ENCODE peak calls at places on chromosome 13, in seven cellular contexts. One of them, this sample, is unnamed.
A peak's percentile ranks its signal among the peaks of the same experiment; 100 is the strongest.

GRCh38 chr13:24625870-24626419 is 54.3 kb upstream of the ATP12A start:
- DNase-seq in AG09319: no peak
- DNase-seq in dorsolateral prefrontal cortex: no peak
- DNase-seq in body of pancreas: no peak
- DNase-seq in psoas muscle: no peak
- DNase-seq in spleen: no peak
- DNase-seq in right atrium auricular region: no peak
- DNase-seq in this sample: peak; percentile 15

GRCh38 chr13:102317593-102317992 is 84.3 kb downstream of the FGF14 start:
- DNase-seq in body of pancreas: peak; percentile 69
- DNase-seq in dorsolateral prefrontal cortex: peak; percentile 39
- DNase-seq in spleen: no peak
- DNase-seq in AG09319: no peak
- DNase-seq in right atrium auricular region: peak; percentile 90
- DNase-seq in psoas muscle: peak; percentile 87
- DNase-seq in this sample: no peak

GRCh38 chr13:106423530-106423929 is 111.9 kb downstream of the EFNB2 start:
- DNase-seq in AG09319: no peak
- DNase-seq in dorsolateral prefrontal cortex: no peak
- DNase-seq in right atrium auricular region: no peak
- DNase-seq in body of pancreas: no peak
- DNase-seq in spleen: no peak
- DNase-seq in psoas muscle: no peak
- DNase-seq in this sample: no peak

GRCh38 chr13:40528881-40529280 is 137.6 kb downstream of the FOXO1 start:
- DNase-seq in psoas muscle: no peak
- DNase-seq in dorsolateral prefrontal cortex: no peak
- DNase-seq in AG09319: no peak
- DNase-seq in spleen: no peak
- DNase-seq in right atrium auricular region: no peak
- DNase-seq in body of pancreas: no peak
- DNase-seq in this sample: no peak

GRCh38 chr13:43127103-43127817 is 103.9 kb downstream of the DNAJC15 start:
- DNase-seq in body of pancreas: no peak
- DNase-seq in dorsolateral prefrontal cortex: no peak
- DNase-seq in spleen: no peak
- DNase-seq in right atrium auricular region: no peak
- DNase-seq in AG09319: no peak
- DNase-seq in psoas muscle: no peak
- DNase-seq in this sample: no peak

GRCh38 chr13:104004572-104004971 is 938.4 kb upstream of the SLC10A2 start:
- DNase-seq in psoas muscle: no peak
- DNase-seq in spleen: no peak
- DNase-seq in AG09319: no peak
- DNase-seq in right atrium auricular region: no peak
- DNase-seq in dorsolateral prefrontal cortex: no peak
- DNase-seq in body of pancreas: no peak
- DNase-seq in this sample: no peak

GRCh38 chr13:74219571-74219970 is 85.4 kb upstream of the KLF12 start:
- DNase-seq in AG09319: no peak
- DNase-seq in dorsolateral prefrontal cortex: no peak
- DNase-seq in psoas muscle: no peak
- DNase-seq in right atrium auricular region: no peak
- DNase-seq in body of pancreas: no peak
- DNase-seq in spleen: no peak
- DNase-seq in this sample: no peak

GRCh38 chr13:103098535-103098934 is 32.3 kb upstream of the SLC10A2 start:
- DNase-seq in body of pancreas: no peak
- DNase-seq in psoas muscle: no peak
- DNase-seq in spleen: no peak
- DNase-seq in dorsolateral prefrontal cortex: no peak
- DNase-seq in right atrium auricular region: no peak
- DNase-seq in AG09319: no peak
- DNase-seq in this sample: no peak

GRCh38 chr13:111947026-111947810 is 119.7 kb upstream of the SOX1 start:
- DNase-seq in spleen: peak; percentile 41
- DNase-seq in body of pancreas: no peak
- DNase-seq in psoas muscle: no peak
- DNase-seq in AG09319: no peak
- DNase-seq in dorsolateral prefrontal cortex: no peak
- DNase-seq in right atrium auricular region: peak; percentile 18
- DNase-seq in this sample: no peak

GRCh38 chr13:85771856-85772255 is 27.4 kb downstream of the SLITRK6 start:
- DNase-seq in dorsolateral prefrontal cortex: no peak
- DNase-seq in right atrium auricular region: no peak
- DNase-seq in spleen: no peak
- DNase-seq in psoas muscle: no peak
- DNase-seq in AG09319: no peak
- DNase-seq in body of pancreas: no peak
- DNase-seq in this sample: no peak

GRCh38 chr13:39273953-39274352 is 235.7 kb downstream of the NHLRC3 start:
- DNase-seq in right atrium auricular region: no peak
- DNase-seq in body of pancreas: peak; percentile 22
- DNase-seq in AG09319: no peak
- DNase-seq in psoas muscle: no peak
- DNase-seq in spleen: no peak
- DNase-seq in dorsolateral prefrontal cortex: no peak
- DNase-seq in this sample: no peak

GRCh38 chr13:80921556-80921955 is 580.6 kb upstream of the SPRY2 start:
- DNase-seq in dorsolateral prefrontal cortex: no peak
- DNase-seq in body of pancreas: no peak
- DNase-seq in psoas muscle: no peak
- DNase-seq in right atrium auricular region: no peak
- DNase-seq in spleen: no peak
- DNase-seq in AG09319: no peak
- DNase-seq in this sample: no peak

GRCh38 chr13:43776680-43777079 is 10.1 kb downstream of the ENOX1 start:
- DNase-seq in psoas muscle: no peak
- DNase-seq in dorsolateral prefrontal cortex: no peak
- DNase-seq in AG09319: no peak
- DNase-seq in right atrium auricular region: no peak
- DNase-seq in body of pancreas: no peak
- DNase-seq in spleen: no peak
- DNase-seq in this sample: no peak

GRCh38 chr13:89066868-89067466 is 1395.8 kb downstream of the SLITRK5 start:
- DNase-seq in psoas muscle: no peak
- DNase-seq in right atrium auricular region: no peak
- DNase-seq in spleen: no peak
- DNase-seq in AG09319: no peak
- DNase-seq in dorsolateral prefrontal cortex: no peak
- DNase-seq in body of pancreas: peak; percentile 46
- DNase-seq in this sample: no peak
- TF ChIP-seq CTCF in psoas muscle: peak; percentile 15
- TF ChIP-seq CTCF in right atrium auricular region: no peak
- TF ChIP-seq CTCF in spleen: peak; percentile 31
- TF ChIP-seq CTCF in AG09319: peak; percentile 48
- TF ChIP-seq CTCF in dorsolateral prefrontal cortex: peak; percentile 77
- TF ChIP-seq CTCF in body of pancreas: peak; percentile 75
- TF ChIP-seq CTCF in this sample: peak; percentile 78

GRCh38 chr13:21676611-21677021 is 5.7 kb downstream of the FGF9 start:
- DNase-seq in dorsolateral prefrontal cortex: no peak
- DNase-seq in AG09319: no peak
- DNase-seq in body of pancreas: peak; percentile 34
- DNase-seq in right atrium auricular region: no peak
- DNase-seq in psoas muscle: peak; percentile 24
- DNase-seq in spleen: no peak
- DNase-seq in this sample: no peak
- TF ChIP-seq CTCF in dorsolateral prefrontal cortex: no peak
- TF ChIP-seq CTCF in AG09319: no peak
- TF ChIP-seq CTCF in body of pancreas: peak; percentile 33
- TF ChIP-seq CTCF in right atrium auricular region: no peak
- TF ChIP-seq CTCF in psoas muscle: no peak
- TF ChIP-seq CTCF in spleen: no peak
- TF ChIP-seq CTCF in this sample: no peak

GRCh38 chr13:30216111-30216510 is 91.2 kb downstream of the KATNAL1 start:
- DNase-seq in body of pancreas: no peak
- DNase-seq in dorsolateral prefrontal cortex: no peak
- DNase-seq in AG09319: no peak
- DNase-seq in spleen: no peak
- DNase-seq in psoas muscle: no peak
- DNase-seq in right atrium auricular region: no peak
- DNase-seq in this sample: no peak
- TF ChIP-seq CTCF in body of pancreas: no peak
- TF ChIP-seq CTCF in dorsolateral prefrontal cortex: no peak
- TF ChIP-seq CTCF in AG09319: no peak
- TF ChIP-seq CTCF in spleen: no peak
- TF ChIP-seq CTCF in psoas muscle: no peak
- TF ChIP-seq CTCF in right atrium auricular region: no peak
- TF ChIP-seq CTCF in this sample: no peak

GRCh38 chr13:68234278-68234677 is 1004.1 kb upstream of the PCDH9 start:
- DNase-seq in right atrium auricular region: no peak
- DNase-seq in spleen: no peak
- DNase-seq in body of pancreas: no peak
- DNase-seq in psoas muscle: no peak
- DNase-seq in AG09319: no peak
- DNase-seq in dorsolateral prefrontal cortex: no peak
- DNase-seq in this sample: no peak
- TF ChIP-seq CTCF in right atrium auricular region: no peak
- TF ChIP-seq CTCF in spleen: no peak
- TF ChIP-seq CTCF in body of pancreas: no peak
- TF ChIP-seq CTCF in psoas muscle: no peak
- TF ChIP-seq CTCF in AG09319: no peak
- TF ChIP-seq CTCF in dorsolateral prefrontal cortex: no peak
- TF ChIP-seq CTCF in this sample: peak; percentile 65

GRCh38 chr13:26628706-26629105 is 71.2 kb downstream of the WASF3 start:
- DNase-seq in AG09319: no peak
- DNase-seq in right atrium auricular region: no peak
- DNase-seq in body of pancreas: no peak
- DNase-seq in psoas muscle: no peak
- DNase-seq in dorsolateral prefrontal cortex: no peak
- DNase-seq in spleen: no peak
- DNase-seq in this sample: no peak
- TF ChIP-seq CTCF in AG09319: peak; percentile 33
- TF ChIP-seq CTCF in right atrium auricular region: no peak
- TF ChIP-seq CTCF in body of pancreas: no peak
- TF ChIP-seq CTCF in psoas muscle: no peak
- TF ChIP-seq CTCF in dorsolateral prefrontal cortex: no peak
- TF ChIP-seq CTCF in spleen: no peak
- TF ChIP-seq CTCF in this sample: peak; percentile 21